ENCODE peak calls at places on chromosomes 5 and 9, in four cellular contexts. One of them, this sample, is unnamed. For H3K4me1, the result is how much of the 10 kb centered on the place peaks cover.

GRCh38 chr5:133786432-133786831 is 174.1 kb upstream of the FSTL4 start:
- DNase-seq in H1: no peak
- DNase-seq in cardiac muscle cell: no peak
- DNase-seq in Peyer's patch: no peak
- DNase-seq in this sample: no peak

GRCh38 chr5:40334242-40334635 is 345.5 kb upstream of the PTGER4 start:
- DNase-seq in H1: no peak
- DNase-seq in cardiac muscle cell: no peak
- DNase-seq in Peyer's patch: no peak
- DNase-seq in this sample: no peak

GRCh38 chr9:128142061-128142460 is 7.2 kb upstream of the LCN2 start:
- DNase-seq in H1: no peak
- DNase-seq in cardiac muscle cell: no peak
- DNase-seq in Peyer's patch: peak
- DNase-seq in this sample: no peak

GRCh38 chr5:149427374-149427773 is 48.3 kb upstream of the IL17B start:
- DNase-seq in H1: no peak
- DNase-seq in cardiac muscle cell: no peak
- DNase-seq in Peyer's patch: no peak
- DNase-seq in this sample: no peak

GRCh38 chr9:120524852-120525251 is 55.1 kb downstream of the CDK5RAP2 start:
- DNase-seq in H1: no peak
- DNase-seq in cardiac muscle cell: no peak
- DNase-seq in Peyer's patch: no peak
- DNase-seq in this sample: no peak

GRCh38 chr5:33032161-33033085 is 321.3 kb downstream of the NPR3 start:
- DNase-seq in H1: no peak
- DNase-seq in cardiac muscle cell: peak
- DNase-seq in Peyer's patch: no peak
- DNase-seq in this sample: no peak

GRCh38 chr5:74140409-74140808 is 500.1 kb downstream of the ENC1 start:
- DNase-seq in H1: no peak
- DNase-seq in cardiac muscle cell: no peak
- DNase-seq in Peyer's patch: no peak
- DNase-seq in this sample: no peak

GRCh38 chr5:176180339-176180738 is 57.9 kb upstream of the SIMC1 start:
- DNase-seq in H1: no peak
- DNase-seq in cardiac muscle cell: no peak
- DNase-seq in Peyer's patch: no peak
- DNase-seq in this sample: no peak

GRCh38 chr5:170076211-170076610 is 29.5 kb upstream of the FOXI1 start:
- DNase-seq in H1: no peak
- DNase-seq in cardiac muscle cell: no peak
- DNase-seq in Peyer's patch: no peak
- DNase-seq in this sample: no peak

DNA sequence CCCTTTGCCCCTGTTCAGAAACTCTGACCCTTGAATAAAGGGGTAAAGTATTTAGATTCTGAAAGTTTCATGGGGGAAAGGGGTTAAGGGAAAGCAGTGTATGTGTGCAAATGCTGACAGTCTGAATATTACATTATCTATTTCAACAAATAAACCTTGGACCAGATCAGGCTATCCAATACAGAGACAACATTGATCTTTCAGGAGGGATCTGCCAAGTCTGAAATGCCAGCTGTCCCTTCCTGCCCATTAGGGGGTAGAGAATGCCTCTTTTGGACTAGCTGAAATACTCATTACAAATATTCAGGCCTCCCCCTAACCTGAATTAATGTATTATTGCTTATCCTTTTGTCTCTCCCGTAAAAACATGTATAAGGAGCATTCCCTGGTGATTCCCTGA is 219.5 kb downstream of the NR3C1 start:
- DNase-seq in H1: no peak
- DNase-seq in cardiac muscle cell: no peak
- DNase-seq in Peyer's patch: no peak
- DNase-seq in this sample: no peak
- H3K4me1 ChIP-seq in H1: under half
- H3K4me1 ChIP-seq in cardiac muscle cell: under half
- H3K4me1 ChIP-seq in Peyer's patch: under half
- H3K4me1 ChIP-seq in this sample: under half

GRCh38 chr5:16497546-16497945 is 31.9 kb upstream of the ZNF622 start:
- DNase-seq in H1: no peak
- DNase-seq in cardiac muscle cell: no peak
- DNase-seq in Peyer's patch: no peak
- DNase-seq in this sample: no peak
- H3K4me1 ChIP-seq in H1: under half
- H3K4me1 ChIP-seq in cardiac muscle cell: under half
- H3K4me1 ChIP-seq in Peyer's patch: under half
- H3K4me1 ChIP-seq in this sample: under half

GRCh38 chr9:108271236-108271635 is 584.5 kb downstream of the ACTL7B start:
- DNase-seq in H1: no peak
- DNase-seq in cardiac muscle cell: no peak
- DNase-seq in Peyer's patch: no peak
- DNase-seq in this sample: no peak

GRCh38 chr9:108270041-108270440 is 585.7 kb downstream of the ACTL7B start:
- DNase-seq in H1: no peak
- DNase-seq in cardiac muscle cell: no peak
- DNase-seq in Peyer's patch: no peak
- DNase-seq in this sample: no peak

GRCh38 chr9:108273988-108274387 is 581.8 kb downstream of the ACTL7B start:
- DNase-seq in H1: no peak
- DNase-seq in cardiac muscle cell: no peak
- DNase-seq in Peyer's patch: no peak
- DNase-seq in this sample: no peak

GRCh38 chr9:108271646-108272349 is 584.0 kb downstream of the ACTL7B start:
- DNase-seq in H1: no peak
- DNase-seq in cardiac muscle cell: peak
- DNase-seq in Peyer's patch: no peak
- DNase-seq in this sample: no peak

DNA sequence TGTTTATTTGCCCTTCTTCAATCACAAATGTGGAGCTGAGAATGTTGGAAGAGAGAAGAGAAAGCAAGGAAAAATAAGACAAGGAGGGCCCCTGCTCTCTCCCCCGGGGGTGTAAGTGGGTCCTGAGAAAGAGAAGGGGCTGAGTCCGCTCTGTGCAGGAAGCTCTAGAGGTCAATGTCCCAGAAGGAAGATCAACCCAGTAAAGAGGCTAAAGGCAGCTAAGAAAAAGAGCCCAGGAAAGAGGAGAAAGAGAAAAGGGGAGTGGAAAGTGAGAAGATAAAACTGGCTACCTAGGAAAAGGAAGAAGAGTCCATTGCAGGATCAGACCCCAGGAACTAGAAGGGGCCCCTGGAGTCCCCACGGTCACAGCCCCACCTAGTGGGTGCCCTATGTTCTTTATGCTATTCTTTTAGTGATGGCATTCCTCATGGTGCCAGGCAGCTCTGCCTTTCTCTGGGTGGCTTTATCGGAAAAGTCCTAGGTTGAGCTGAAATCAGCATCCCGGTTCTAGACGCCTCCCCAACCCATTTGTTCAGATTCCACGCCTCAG is 583.4 kb downstream of the ACTL7B start:
- DNase-seq in H1: no peak
- DNase-seq in cardiac muscle cell: peak
- DNase-seq in Peyer's patch: peak
- DNase-seq in this sample: peak
- H3K4me1 ChIP-seq in H1: under half
- H3K4me1 ChIP-seq in cardiac muscle cell: under half
- H3K4me1 ChIP-seq in Peyer's patch: under half
- H3K4me1 ChIP-seq in this sample: under half

GRCh38 chr5:18990852-18991251 is 997.1 kb downstream of the CDH18 start:
- DNase-seq in H1: no peak
- DNase-seq in cardiac muscle cell: no peak
- DNase-seq in Peyer's patch: no peak
- DNase-seq in this sample: no peak

GRCh38 chr5:18984559-18985080 is 1003.4 kb downstream of the CDH18 start:
- DNase-seq in H1: no peak
- DNase-seq in cardiac muscle cell: no peak
- DNase-seq in Peyer's patch: no peak
- DNase-seq in this sample: no peak

GRCh38 chr5:18992264-18992663 is 995.7 kb downstream of the CDH18 start:
- DNase-seq in H1: no peak
- DNase-seq in cardiac muscle cell: no peak
- DNase-seq in Peyer's patch: no peak
- DNase-seq in this sample: no peak

GRCh38 chr5:18985397-18985796 is 1002.6 kb downstream of the CDH18 start:
- DNase-seq in H1: no peak
- DNase-seq in cardiac muscle cell: no peak
- DNase-seq in Peyer's patch: no peak
- DNase-seq in this sample: no peak

GRCh38 chr5:18987101-18987500 is 1000.9 kb downstream of the CDH18 start:
- DNase-seq in H1: no peak
- DNase-seq in cardiac muscle cell: no peak
- DNase-seq in Peyer's patch: no peak
- DNase-seq in this sample: no peak
- H3K4me1 ChIP-seq in H1: under half
- H3K4me1 ChIP-seq in cardiac muscle cell: under half
- H3K4me1 ChIP-seq in Peyer's patch: under half
- H3K4me1 ChIP-seq in this sample: under half

DNA sequence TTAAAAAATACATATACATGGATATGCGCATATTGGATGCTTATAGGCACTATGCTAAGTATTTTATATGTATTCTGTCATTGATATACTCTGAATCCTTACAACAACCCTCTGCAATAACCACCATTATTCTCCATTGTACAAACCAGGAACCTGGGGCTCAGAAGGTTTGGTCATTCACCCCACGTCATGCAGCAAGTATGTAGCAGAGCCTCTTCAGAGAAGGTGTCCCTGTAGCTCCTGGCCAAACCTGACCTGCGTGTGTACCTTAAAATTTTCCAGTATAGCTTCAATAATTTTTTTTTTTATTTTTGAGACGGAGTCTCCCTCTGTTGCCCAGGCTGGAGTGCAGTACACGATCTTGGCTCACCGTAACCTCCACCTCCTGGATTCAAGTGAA is 51.9 kb downstream of the MFAP3 start:
- DNase-seq in H1: no peak
- DNase-seq in cardiac muscle cell: no peak
- DNase-seq in Peyer's patch: no peak
- DNase-seq in this sample: no peak
- H3K4me1 ChIP-seq in H1: under half
- H3K4me1 ChIP-seq in cardiac muscle cell: under half
- H3K4me1 ChIP-seq in Peyer's patch: under half
- H3K4me1 ChIP-seq in this sample: under half